ENCODE peak calls at places on chromosomes 1 and 21, in six cellular contexts. One of them, this sample, is unnamed.

GRCh38 chr1:85580046-85580411 is 532 bp upstream of the CCN1 start:
- DNase-seq in Karpas-422: no peak
- DNase-seq in left ventricle myocardium inferior: no peak
- DNase-seq in SJSA1: no peak
- DNase-seq in esophagus squamous epithelium: no peak
- DNase-seq in tibial nerve: no peak
- DNase-seq in this sample: no peak

GRCh38 chr1:197696372-197696771 is 78.9 kb downstream of the DENND1B start:
- DNase-seq in Karpas-422: no peak
- DNase-seq in SJSA1: no peak
- DNase-seq in esophagus squamous epithelium: no peak
- DNase-seq in left ventricle myocardium inferior: no peak
- DNase-seq in tibial nerve: no peak
- DNase-seq in this sample: no peak

GRCh38 chr1:70907563-70908310 is 139.9 kb downstream of the PTGER3 start:
- DNase-seq in left ventricle myocardium inferior: no peak
- DNase-seq in SJSA1: no peak
- DNase-seq in Karpas-422: no peak
- DNase-seq in esophagus squamous epithelium: no peak
- DNase-seq in tibial nerve: no peak
- DNase-seq in this sample: no peak

GRCh38 chr1:84339503-84339902 is 38.0 kb downstream of the SAMD13 start:
- DNase-seq in left ventricle myocardium inferior: no peak
- DNase-seq in tibial nerve: no peak
- DNase-seq in SJSA1: no peak
- DNase-seq in esophagus squamous epithelium: no peak
- DNase-seq in Karpas-422: no peak
- DNase-seq in this sample: no peak

GRCh38 chr1:186925881-186926676 is 97.3 kb downstream of the PLA2G4A start:
- DNase-seq in esophagus squamous epithelium: no peak
- DNase-seq in tibial nerve: no peak
- DNase-seq in left ventricle myocardium inferior: no peak
- DNase-seq in SJSA1: no peak
- DNase-seq in Karpas-422: no peak
- DNase-seq in this sample: no peak

GRCh38 chr1:239802275-239802674 is 289.4 kb upstream of the FMN2 start:
- DNase-seq in SJSA1: no peak
- DNase-seq in Karpas-422: no peak
- DNase-seq in left ventricle myocardium inferior: no peak
- DNase-seq in esophagus squamous epithelium: no peak
- DNase-seq in tibial nerve: no peak
- DNase-seq in this sample: no peak

GRCh38 chr21:40553781-40554180 is 293.2 kb downstream of the DSCAM start:
- DNase-seq in SJSA1: no peak
- DNase-seq in Karpas-422: no peak
- DNase-seq in left ventricle myocardium inferior: no peak
- DNase-seq in tibial nerve: no peak
- DNase-seq in esophagus squamous epithelium: no peak
- DNase-seq in this sample: no peak

GRCh38 chr1:41532206-41532975 is 47.9 kb upstream of the EDN2 start:
- DNase-seq in left ventricle myocardium inferior: no peak
- DNase-seq in SJSA1: no peak
- DNase-seq in Karpas-422: no peak
- DNase-seq in tibial nerve: peak
- DNase-seq in esophagus squamous epithelium: no peak
- DNase-seq in this sample: no peak

GRCh38 chr1:61641578-61642336 is 83.2 kb downstream of the TM2D1 start:
- DNase-seq in tibial nerve: peak
- DNase-seq in SJSA1: peak
- DNase-seq in left ventricle myocardium inferior: peak
- DNase-seq in esophagus squamous epithelium: no peak
- DNase-seq in Karpas-422: peak
- DNase-seq in this sample: peak

GRCh38 chr1:170273556-170274501 is 128.1 kb downstream of the NTMT2 start:
- DNase-seq in esophagus squamous epithelium: no peak
- DNase-seq in SJSA1: no peak
- DNase-seq in Karpas-422: no peak
- DNase-seq in tibial nerve: peak
- DNase-seq in left ventricle myocardium inferior: peak
- DNase-seq in this sample: no peak

GRCh38 chr1:75673885-75674284 is 50.6 kb upstream of the ACADM start:
- DNase-seq in left ventricle myocardium inferior: no peak
- DNase-seq in Karpas-422: no peak
- DNase-seq in SJSA1: no peak
- DNase-seq in tibial nerve: no peak
- DNase-seq in esophagus squamous epithelium: no peak
- DNase-seq in this sample: no peak

GRCh38 chr1:218164930-218165686 is 120.0 kb upstream of the RRP15 start:
- DNase-seq in esophagus squamous epithelium: no peak
- DNase-seq in Karpas-422: peak
- DNase-seq in SJSA1: no peak
- DNase-seq in left ventricle myocardium inferior: peak
- DNase-seq in tibial nerve: no peak
- DNase-seq in this sample: no peak

GRCh38 chr1:3515272-3515671 is 60.8 kb downstream of the ARHGEF16 start:
- DNase-seq in SJSA1: no peak
- DNase-seq in esophagus squamous epithelium: no peak
- DNase-seq in left ventricle myocardium inferior: no peak
- DNase-seq in Karpas-422: no peak
- DNase-seq in tibial nerve: no peak
- DNase-seq in this sample: no peak

GRCh38 chr21:26717146-26717739 is 128.0 kb downstream of the ADAMTS1 start:
- DNase-seq in left ventricle myocardium inferior: no peak
- DNase-seq in SJSA1: peak
- DNase-seq in tibial nerve: no peak
- DNase-seq in esophagus squamous epithelium: no peak
- DNase-seq in Karpas-422: peak
- DNase-seq in this sample: no peak

GRCh38 chr1:235450433-235450832 is 53.8 kb downstream of the B3GALNT2 start:
- DNase-seq in esophagus squamous epithelium: no peak
- DNase-seq in SJSA1: no peak
- DNase-seq in left ventricle myocardium inferior: no peak
- DNase-seq in Karpas-422: no peak
- DNase-seq in tibial nerve: no peak
- DNase-seq in this sample: no peak

GRCh38 chr1:159854693-159855192 is 7.7 kb downstream of the VSIG8 start:
- DNase-seq in Karpas-422: no peak
- DNase-seq in tibial nerve: peak
- DNase-seq in SJSA1: peak
- DNase-seq in esophagus squamous epithelium: peak
- DNase-seq in left ventricle myocardium inferior: peak
- DNase-seq in this sample: peak

GRCh38 chr1:25066253-25066652 is 136.2 kb upstream of the RUNX3 start:
- DNase-seq in esophagus squamous epithelium: no peak
- DNase-seq in left ventricle myocardium inferior: no peak
- DNase-seq in tibial nerve: no peak
- DNase-seq in Karpas-422: no peak
- DNase-seq in SJSA1: peak
- DNase-seq in this sample: no peak

GRCh38 chr1:19815801-19816736 is 986 bp upstream of the RNF186 start:
- DNase-seq in esophagus squamous epithelium: no peak
- DNase-seq in tibial nerve: no peak
- DNase-seq in left ventricle myocardium inferior: no peak
- DNase-seq in Karpas-422: no peak
- DNase-seq in SJSA1: no peak
- DNase-seq in this sample: peak

GRCh38 chr1:18540136-18540765 is 59.5 kb downstream of the KLHDC7A start:
- DNase-seq in left ventricle myocardium inferior: no peak
- DNase-seq in tibial nerve: no peak
- DNase-seq in esophagus squamous epithelium: no peak
- DNase-seq in SJSA1: no peak
- DNase-seq in Karpas-422: no peak
- DNase-seq in this sample: no peak
- H3K27ac ChIP-seq in left ventricle myocardium inferior: no peak
- H3K27ac ChIP-seq in tibial nerve: no peak
- H3K27ac ChIP-seq in esophagus squamous epithelium: no peak
- H3K27ac ChIP-seq in SJSA1: no peak
- H3K27ac ChIP-seq in Karpas-422: no peak
- H3K27ac ChIP-seq in this sample: no peak

GRCh38 chr1:156862602-156863599 is 2.2 kb downstream of the NTRK1 start:
- DNase-seq in SJSA1: no peak
- DNase-seq in tibial nerve: no peak
- DNase-seq in esophagus squamous epithelium: no peak
- DNase-seq in Karpas-422: no peak
- DNase-seq in left ventricle myocardium inferior: no peak
- DNase-seq in this sample: peak

GRCh38 chr1:156859523-156860112 is 701 bp upstream of the INSRR start:
- DNase-seq in tibial nerve: no peak
- DNase-seq in esophagus squamous epithelium: no peak
- DNase-seq in Karpas-422: no peak
- DNase-seq in SJSA1: no peak
- DNase-seq in left ventricle myocardium inferior: no peak
- DNase-seq in this sample: no peak

GRCh38 chr1:156860113-156860638 is 489 bp upstream of the NTRK1 start:
- DNase-seq in Karpas-422: peak
- DNase-seq in left ventricle myocardium inferior: peak
- DNase-seq in esophagus squamous epithelium: no peak
- DNase-seq in tibial nerve: no peak
- DNase-seq in SJSA1: peak
- DNase-seq in this sample: peak

GRCh38 chr1:156858959-156859522 is at the start of gene INSRR:
- DNase-seq in Karpas-422: no peak
- DNase-seq in SJSA1: no peak
- DNase-seq in esophagus squamous epithelium: no peak
- DNase-seq in tibial nerve: no peak
- DNase-seq in left ventricle myocardium inferior: no peak
- DNase-seq in this sample: no peak

GRCh38 chr1:156860639-156861423 is at the start of gene NTRK1:
- DNase-seq in esophagus squamous epithelium: no peak
- DNase-seq in Karpas-422: no peak
- DNase-seq in left ventricle myocardium inferior: peak
- DNase-seq in SJSA1: no peak
- DNase-seq in tibial nerve: no peak
- DNase-seq in this sample: no peak
- H3K4me3 ChIP-seq in esophagus squamous epithelium: peak
- H3K4me3 ChIP-seq in Karpas-422: no peak
- H3K4me3 ChIP-seq in left ventricle myocardium inferior: peak
- H3K4me3 ChIP-seq in SJSA1: no peak
- H3K4me3 ChIP-seq in tibial nerve: peak
- H3K4me3 ChIP-seq in this sample: peak

GRCh38 chr1:153611024-153611352 is 1.9 kb downstream of the S100A16 start:
- DNase-seq in esophagus squamous epithelium: no peak
- DNase-seq in SJSA1: no peak
- DNase-seq in left ventricle myocardium inferior: no peak
- DNase-seq in tibial nerve: no peak
- DNase-seq in Karpas-422: no peak
- DNase-seq in this sample: no peak

GRCh38 chr1:153608089-153608672 is 4.8 kb downstream of the S100A16 start:
- DNase-seq in tibial nerve: no peak
- DNase-seq in SJSA1: peak
- DNase-seq in Karpas-422: no peak
- DNase-seq in esophagus squamous epithelium: no peak
- DNase-seq in left ventricle myocardium inferior: no peak
- DNase-seq in this sample: no peak

GRCh38 chr1:153608742-153609584 is 4.0 kb downstream of the S100A16 start:
- DNase-seq in esophagus squamous epithelium: no peak
- DNase-seq in Karpas-422: no peak
- DNase-seq in left ventricle myocardium inferior: peak
- DNase-seq in tibial nerve: peak
- DNase-seq in SJSA1: peak
- DNase-seq in this sample: no peak

GRCh38 chr1:153610334-153611023 is 2.5 kb downstream of the S100A16 start:
- DNase-seq in left ventricle myocardium inferior: no peak
- DNase-seq in tibial nerve: no peak
- DNase-seq in SJSA1: no peak
- DNase-seq in esophagus squamous epithelium: no peak
- DNase-seq in Karpas-422: no peak
- DNase-seq in this sample: no peak

DNA sequence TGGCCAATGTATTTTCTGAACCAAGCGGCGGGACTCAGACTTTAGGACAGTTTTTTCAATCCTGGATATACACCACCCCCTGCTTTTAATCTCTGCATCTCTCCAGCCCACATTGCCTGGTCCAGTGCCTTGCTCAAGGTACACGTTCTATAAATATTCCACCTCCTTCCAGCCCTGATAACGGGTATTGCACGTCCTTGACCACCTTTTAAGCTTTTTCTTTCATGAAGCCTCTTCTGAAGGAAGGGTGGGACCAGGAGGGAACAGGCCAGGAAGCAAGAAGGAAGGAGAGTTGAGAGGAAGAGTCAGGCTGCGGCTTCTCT is 3.4 kb downstream of the S100A16 start:
- DNase-seq in SJSA1: no peak
- DNase-seq in esophagus squamous epithelium: no peak
- DNase-seq in Karpas-422: no peak
- DNase-seq in left ventricle myocardium inferior: no peak
- DNase-seq in tibial nerve: no peak
- DNase-seq in this sample: no peak
- H3K27ac ChIP-seq in SJSA1: peak
- H3K27ac ChIP-seq in esophagus squamous epithelium: peak
- H3K27ac ChIP-seq in Karpas-422: no peak
- H3K27ac ChIP-seq in left ventricle myocardium inferior: peak
- H3K27ac ChIP-seq in tibial nerve: peak
- H3K27ac ChIP-seq in this sample: no peak

DNA sequence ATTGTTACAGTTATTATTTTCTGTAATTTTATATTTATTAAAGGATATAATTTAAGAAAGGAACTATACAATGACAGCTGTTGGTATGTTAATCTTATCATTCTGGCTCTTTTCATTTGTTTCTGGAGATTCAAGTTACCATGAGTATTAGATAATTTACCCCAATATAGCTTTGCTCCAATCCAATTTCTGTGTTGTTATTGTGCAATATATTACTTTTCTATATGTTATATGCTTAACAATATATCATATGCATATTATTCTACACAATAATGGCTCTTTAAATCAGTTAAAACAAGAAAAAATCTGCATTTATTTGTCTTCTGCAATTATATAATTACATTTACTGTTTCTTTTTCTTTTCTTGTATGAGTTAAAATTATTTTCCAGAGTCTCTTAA is 1650.9 kb downstream of the BRINP3 start:
- DNase-seq in tibial nerve: no peak
- DNase-seq in left ventricle myocardium inferior: no peak
- DNase-seq in Karpas-422: no peak
- DNase-seq in SJSA1: no peak
- DNase-seq in esophagus squamous epithelium: no peak
- DNase-seq in this sample: no peak
- H3K4me3 ChIP-seq in tibial nerve: no peak
- H3K4me3 ChIP-seq in left ventricle myocardium inferior: no peak
- H3K4me3 ChIP-seq in Karpas-422: no peak
- H3K4me3 ChIP-seq in SJSA1: no peak
- H3K4me3 ChIP-seq in esophagus squamous epithelium: no peak
- H3K4me3 ChIP-seq in this sample: no peak